ENCODE peak calls at places on chromosomes 7 and 10, in ten cellular contexts. One of them, this sample, is unnamed.

GRCh38 chr10:88670497-88670896 is 6.3 kb downstream of the LIPF start:
- DNase-seq in uterus: no peak
- DNase-seq in spleen: no peak
- DNase-seq in heart left ventricle: no peak
- DNase-seq in lower leg skin: no peak
- DNase-seq in ovary: no peak
- DNase-seq in H1: no peak
- DNase-seq in gastrocnemius medialis: no peak
- DNase-seq in adrenal gland: no peak
- DNase-seq in breast epithelium: no peak
- DNase-seq in this sample: no peak

GRCh38 chr10:29998142-29998808 is 61.1 kb downstream of the JCAD start:
- DNase-seq in uterus: peak
- DNase-seq in heart left ventricle: peak
- DNase-seq in breast epithelium: peak
- DNase-seq in spleen: peak
- DNase-seq in ovary: peak
- DNase-seq in lower leg skin: peak
- DNase-seq in H1: peak
- DNase-seq in adrenal gland: peak
- DNase-seq in gastrocnemius medialis: peak
- DNase-seq in this sample: peak

GRCh38 chr7:32204361-32205018 is 134.3 kb upstream of the PDE1C start:
- DNase-seq in gastrocnemius medialis: no peak
- DNase-seq in lower leg skin: no peak
- DNase-seq in ovary: peak
- DNase-seq in uterus: peak
- DNase-seq in H1: peak
- DNase-seq in heart left ventricle: peak
- DNase-seq in spleen: no peak
- DNase-seq in breast epithelium: no peak
- DNase-seq in adrenal gland: peak
- DNase-seq in this sample: peak

GRCh38 chr10:126569513-126570447 is 100.7 kb downstream of the C10orf90 start:
- DNase-seq in breast epithelium: no peak
- DNase-seq in ovary: no peak
- DNase-seq in H1: no peak
- DNase-seq in spleen: no peak
- DNase-seq in lower leg skin: no peak
- DNase-seq in adrenal gland: no peak
- DNase-seq in uterus: no peak
- DNase-seq in heart left ventricle: no peak
- DNase-seq in gastrocnemius medialis: no peak
- DNase-seq in this sample: peak

GRCh38 chr7:54689394-54690058 is 69.5 kb downstream of the SEC61G start:
- DNase-seq in ovary: no peak
- DNase-seq in uterus: no peak
- DNase-seq in spleen: no peak
- DNase-seq in lower leg skin: no peak
- DNase-seq in gastrocnemius medialis: no peak
- DNase-seq in heart left ventricle: no peak
- DNase-seq in H1: no peak
- DNase-seq in adrenal gland: no peak
- DNase-seq in breast epithelium: no peak
- DNase-seq in this sample: no peak

GRCh38 chr10:123643315-123643714 is 22.8 kb upstream of the GPR26 start:
- DNase-seq in ovary: no peak
- DNase-seq in H1: no peak
- DNase-seq in spleen: no peak
- DNase-seq in lower leg skin: no peak
- DNase-seq in adrenal gland: peak
- DNase-seq in heart left ventricle: no peak
- DNase-seq in uterus: no peak
- DNase-seq in breast epithelium: peak
- DNase-seq in gastrocnemius medialis: no peak
- DNase-seq in this sample: no peak

GRCh38 chr7:94374231-94374630 is 20.5 kb upstream of the COL1A2 start:
- DNase-seq in ovary: peak
- DNase-seq in adrenal gland: peak
- DNase-seq in lower leg skin: peak
- DNase-seq in gastrocnemius medialis: no peak
- DNase-seq in uterus: peak
- DNase-seq in H1: no peak
- DNase-seq in spleen: no peak
- DNase-seq in heart left ventricle: peak
- DNase-seq in breast epithelium: no peak
- DNase-seq in this sample: peak

GRCh38 chr7:97982647-97983046 is 7.3 kb downstream of the OCM2 start:
- DNase-seq in heart left ventricle: no peak
- DNase-seq in uterus: no peak
- DNase-seq in spleen: no peak
- DNase-seq in adrenal gland: no peak
- DNase-seq in ovary: no peak
- DNase-seq in lower leg skin: no peak
- DNase-seq in gastrocnemius medialis: no peak
- DNase-seq in breast epithelium: no peak
- DNase-seq in H1: no peak
- DNase-seq in this sample: no peak

GRCh38 chr7:106869954-106870353 is 4.9 kb downstream of the PIK3CG start:
- DNase-seq in gastrocnemius medialis: no peak
- DNase-seq in H1: no peak
- DNase-seq in ovary: no peak
- DNase-seq in adrenal gland: no peak
- DNase-seq in lower leg skin: no peak
- DNase-seq in uterus: no peak
- DNase-seq in spleen: no peak
- DNase-seq in breast epithelium: no peak
- DNase-seq in heart left ventricle: no peak
- DNase-seq in this sample: no peak

GRCh38 chr10:36345770-36346169 is 703.7 kb upstream of the FZD8 start:
- DNase-seq in breast epithelium: no peak
- DNase-seq in gastrocnemius medialis: no peak
- DNase-seq in spleen: no peak
- DNase-seq in adrenal gland: no peak
- DNase-seq in H1: no peak
- DNase-seq in ovary: no peak
- DNase-seq in uterus: no peak
- DNase-seq in heart left ventricle: no peak
- DNase-seq in lower leg skin: no peak
- DNase-seq in this sample: no peak

GRCh38 chr10:122128357-122128756 is 139.4 kb downstream of the TACC2 start:
- DNase-seq in uterus: peak
- DNase-seq in adrenal gland: peak
- DNase-seq in heart left ventricle: peak
- DNase-seq in lower leg skin: no peak
- DNase-seq in spleen: no peak
- DNase-seq in H1: no peak
- DNase-seq in gastrocnemius medialis: no peak
- DNase-seq in ovary: peak
- DNase-seq in breast epithelium: no peak
- DNase-seq in this sample: no peak

GRCh38 chr7:18927134-18927533 is 190.3 kb downstream of the TWIST1 start:
- DNase-seq in spleen: no peak
- DNase-seq in uterus: no peak
- DNase-seq in lower leg skin: no peak
- DNase-seq in breast epithelium: no peak
- DNase-seq in adrenal gland: no peak
- DNase-seq in heart left ventricle: no peak
- DNase-seq in ovary: no peak
- DNase-seq in gastrocnemius medialis: no peak
- DNase-seq in H1: no peak
- DNase-seq in this sample: peak

GRCh38 chr7:151085691-151086620 is at the start of gene AGAP3:
- DNase-seq in uterus: peak
- DNase-seq in breast epithelium: peak
- DNase-seq in ovary: peak
- DNase-seq in spleen: peak
- DNase-seq in heart left ventricle: peak
- DNase-seq in lower leg skin: peak
- DNase-seq in gastrocnemius medialis: peak
- DNase-seq in adrenal gland: peak
- DNase-seq in H1: no peak
- DNase-seq in this sample: peak

GRCh38 chr7:47092331-47092730 is 489.6 kb downstream of the TNS3 start:
- DNase-seq in breast epithelium: no peak
- DNase-seq in uterus: no peak
- DNase-seq in lower leg skin: no peak
- DNase-seq in adrenal gland: no peak
- DNase-seq in heart left ventricle: no peak
- DNase-seq in spleen: no peak
- DNase-seq in ovary: no peak
- DNase-seq in H1: no peak
- DNase-seq in gastrocnemius medialis: no peak
- DNase-seq in this sample: no peak

GRCh38 chr10:51090190-51090589 is 15.9 kb downstream of the PRKG1 start:
- DNase-seq in adrenal gland: no peak
- DNase-seq in lower leg skin: no peak
- DNase-seq in uterus: no peak
- DNase-seq in H1: no peak
- DNase-seq in gastrocnemius medialis: peak
- DNase-seq in ovary: no peak
- DNase-seq in spleen: no peak
- DNase-seq in breast epithelium: no peak
- DNase-seq in heart left ventricle: no peak
- DNase-seq in this sample: no peak

GRCh38 chr10:97428572-97428981 is 2.6 kb downstream of the PGAM1 start:
- DNase-seq in ovary: no peak
- DNase-seq in adrenal gland: no peak
- DNase-seq in heart left ventricle: no peak
- DNase-seq in spleen: no peak
- DNase-seq in breast epithelium: no peak
- DNase-seq in lower leg skin: no peak
- DNase-seq in gastrocnemius medialis: no peak
- DNase-seq in uterus: no peak
- DNase-seq in H1: no peak
- DNase-seq in this sample: no peak
- TF ChIP-seq POLR2A in ovary: no peak
- TF ChIP-seq POLR2A in adrenal gland: no peak
- TF ChIP-seq POLR2A in heart left ventricle: no peak
- TF ChIP-seq POLR2A in spleen: no peak
- TF ChIP-seq POLR2A in breast epithelium: no peak
- TF ChIP-seq POLR2A in lower leg skin: no peak
- TF ChIP-seq POLR2A in gastrocnemius medialis: no peak
- TF ChIP-seq POLR2A in uterus: no peak
- TF ChIP-seq POLR2A in H1: no peak
- TF ChIP-seq POLR2A in this sample: no peak

DNA sequence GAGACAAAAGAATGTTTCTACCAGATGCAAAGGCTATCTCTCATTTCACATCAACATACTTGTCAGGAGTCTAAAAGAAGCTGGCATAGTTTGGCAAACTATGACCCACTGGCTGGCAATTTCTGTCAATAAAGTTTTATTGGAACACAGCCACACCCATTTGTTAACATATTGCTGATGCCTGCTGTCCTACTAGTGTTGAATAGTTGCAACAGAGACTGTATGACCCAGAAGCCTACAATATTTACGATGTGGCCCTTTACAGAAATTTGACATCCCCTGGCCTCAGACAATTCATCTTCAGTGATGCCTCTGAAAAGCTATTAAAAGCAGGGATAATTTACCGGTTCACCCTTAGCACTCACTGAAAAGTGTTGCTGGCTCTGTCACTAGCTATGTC is 155.2 kb downstream of the ARID5B start:
- DNase-seq in adrenal gland: no peak
- DNase-seq in lower leg skin: no peak
- DNase-seq in breast epithelium: no peak
- DNase-seq in H1: no peak
- DNase-seq in spleen: no peak
- DNase-seq in gastrocnemius medialis: no peak
- DNase-seq in uterus: no peak
- DNase-seq in heart left ventricle: no peak
- DNase-seq in ovary: no peak
- DNase-seq in this sample: no peak
- TF ChIP-seq POLR2A in adrenal gland: no peak
- TF ChIP-seq POLR2A in lower leg skin: no peak
- TF ChIP-seq POLR2A in breast epithelium: no peak
- TF ChIP-seq POLR2A in H1: no peak
- TF ChIP-seq POLR2A in spleen: no peak
- TF ChIP-seq POLR2A in gastrocnemius medialis: no peak
- TF ChIP-seq POLR2A in uterus: no peak
- TF ChIP-seq POLR2A in heart left ventricle: no peak
- TF ChIP-seq POLR2A in ovary: no peak
- TF ChIP-seq POLR2A in this sample: no peak

GRCh38 chr10:97540669-97541500 is 31.7 kb upstream of the ANKRD2 start:
- DNase-seq in lower leg skin: no peak
- DNase-seq in uterus: peak
- DNase-seq in ovary: no peak
- DNase-seq in adrenal gland: no peak
- DNase-seq in breast epithelium: no peak
- DNase-seq in gastrocnemius medialis: no peak
- DNase-seq in H1: no peak
- DNase-seq in heart left ventricle: peak
- DNase-seq in spleen: peak
- DNase-seq in this sample: no peak

GRCh38 chr10:97546441-97547340 is 25.9 kb upstream of the ANKRD2 start:
- DNase-seq in H1: no peak
- DNase-seq in uterus: no peak
- DNase-seq in lower leg skin: no peak
- DNase-seq in gastrocnemius medialis: no peak
- DNase-seq in adrenal gland: no peak
- DNase-seq in heart left ventricle: no peak
- DNase-seq in breast epithelium: no peak
- DNase-seq in ovary: no peak
- DNase-seq in spleen: peak
- DNase-seq in this sample: no peak

GRCh38 chr10:97542169-97543024 is 30.2 kb upstream of the ANKRD2 start:
- DNase-seq in ovary: peak
- DNase-seq in adrenal gland: peak
- DNase-seq in spleen: peak
- DNase-seq in uterus: peak
- DNase-seq in heart left ventricle: peak
- DNase-seq in breast epithelium: peak
- DNase-seq in gastrocnemius medialis: peak
- DNase-seq in H1: no peak
- DNase-seq in lower leg skin: peak
- DNase-seq in this sample: peak

GRCh38 chr10:97539523-97540200 is 32.9 kb upstream of the ANKRD2 start:
- DNase-seq in ovary: peak
- DNase-seq in spleen: peak
- DNase-seq in heart left ventricle: peak
- DNase-seq in gastrocnemius medialis: no peak
- DNase-seq in uterus: peak
- DNase-seq in adrenal gland: no peak
- DNase-seq in breast epithelium: no peak
- DNase-seq in H1: no peak
- DNase-seq in lower leg skin: no peak
- DNase-seq in this sample: no peak

GRCh38 chr10:97543025-97543546 is 29.5 kb upstream of the ANKRD2 start:
- DNase-seq in uterus: peak
- DNase-seq in adrenal gland: peak
- DNase-seq in ovary: peak
- DNase-seq in H1: no peak
- DNase-seq in heart left ventricle: peak
- DNase-seq in lower leg skin: peak
- DNase-seq in spleen: peak
- DNase-seq in breast epithelium: peak
- DNase-seq in gastrocnemius medialis: peak
- DNase-seq in this sample: peak
- TF ChIP-seq POLR2A in uterus: no peak
- TF ChIP-seq POLR2A in adrenal gland: no peak
- TF ChIP-seq POLR2A in ovary: no peak
- TF ChIP-seq POLR2A in H1: no peak
- TF ChIP-seq POLR2A in heart left ventricle: no peak
- TF ChIP-seq POLR2A in lower leg skin: no peak
- TF ChIP-seq POLR2A in spleen: no peak
- TF ChIP-seq POLR2A in breast epithelium: no peak
- TF ChIP-seq POLR2A in gastrocnemius medialis: no peak
- TF ChIP-seq POLR2A in this sample: peak

GRCh38 chr7:100154651-100155491 is 3.7 kb downstream of the TRAPPC14 start:
- DNase-seq in ovary: no peak
- DNase-seq in lower leg skin: no peak
- DNase-seq in uterus: no peak
- DNase-seq in heart left ventricle: no peak
- DNase-seq in spleen: peak
- DNase-seq in breast epithelium: no peak
- DNase-seq in adrenal gland: no peak
- DNase-seq in gastrocnemius medialis: no peak
- DNase-seq in H1: no peak
- DNase-seq in this sample: no peak
- TF ChIP-seq POLR2A in ovary: no peak
- TF ChIP-seq POLR2A in lower leg skin: no peak
- TF ChIP-seq POLR2A in uterus: no peak
- TF ChIP-seq POLR2A in heart left ventricle: no peak
- TF ChIP-seq POLR2A in spleen: no peak
- TF ChIP-seq POLR2A in breast epithelium: no peak
- TF ChIP-seq POLR2A in adrenal gland: no peak
- TF ChIP-seq POLR2A in gastrocnemius medialis: no peak
- TF ChIP-seq POLR2A in H1: no peak
- TF ChIP-seq POLR2A in this sample: no peak

This sample was measured in H54.